ENCODE peak calls at places on chromosomes 6 and 20, in five cellular contexts. One of them, this sample, is unnamed.

GRCh38 chr6:23306251-23306950 is 737.0 kb downstream of the HDGFL1 start:
- DNase-seq in GF-D8: no peak
- DNase-seq in T-helper 2 cell: no peak
- DNase-seq in RWPE1: no peak
- DNase-seq in GM20000: no peak
- DNase-seq in this sample: no peak

GRCh38 chr6:169241688-169242350 is 11.8 kb downstream of the THBS2 start:
- DNase-seq in GF-D8: no peak
- DNase-seq in T-helper 2 cell: no peak
- DNase-seq in RWPE1: no peak
- DNase-seq in GM20000: no peak
- DNase-seq in this sample: no peak

GRCh38 chr6:149750136-149750609 is 632 bp downstream of the PCMT1 start:
- DNase-seq in GF-D8: peak; percentile 34
- DNase-seq in T-helper 2 cell: peak; percentile 30
- DNase-seq in RWPE1: peak; percentile 60
- DNase-seq in GM20000: peak; percentile 63
- DNase-seq in this sample: peak; percentile 58

GRCh38 chr6:11011787-11012234 is 32.3 kb downstream of the ELOVL2 start:
- DNase-seq in GF-D8: no peak
- DNase-seq in T-helper 2 cell: no peak
- DNase-seq in RWPE1: peak; percentile 59
- DNase-seq in GM20000: no peak
- DNase-seq in this sample: no peak

GRCh38 chr6:146026873-146027272 is 2.0 kb upstream of the GRM1 start:
- DNase-seq in GF-D8: no peak
- DNase-seq in T-helper 2 cell: no peak
- DNase-seq in RWPE1: no peak
- DNase-seq in GM20000: no peak
- DNase-seq in this sample: no peak

GRCh38 chr6:142728367-142728766 is 216.6 kb downstream of the HIVEP2 start:
- DNase-seq in GF-D8: no peak
- DNase-seq in T-helper 2 cell: no peak
- DNase-seq in RWPE1: no peak
- DNase-seq in GM20000: no peak
- DNase-seq in this sample: peak; percentile 13

GRCh38 chr6:169101981-169102380 is 151.7 kb downstream of the THBS2 start:
- DNase-seq in GF-D8: no peak
- DNase-seq in T-helper 2 cell: no peak
- DNase-seq in RWPE1: no peak
- DNase-seq in GM20000: no peak
- DNase-seq in this sample: no peak

GRCh38 chr6:137602311-137602710 is 108.1 kb upstream of the OLIG3 start:
- DNase-seq in GF-D8: no peak
- DNase-seq in T-helper 2 cell: no peak
- DNase-seq in RWPE1: no peak
- DNase-seq in GM20000: no peak
- DNase-seq in this sample: no peak

GRCh38 chr6:90048191-90048969 is 154.1 kb downstream of the GJA10 start:
- DNase-seq in GF-D8: no peak
- DNase-seq in T-helper 2 cell: no peak
- DNase-seq in RWPE1: no peak
- DNase-seq in GM20000: no peak
- DNase-seq in this sample: no peak

GRCh38 chr6:14444296-14444993 is 326.9 kb downstream of the CD83 start:
- DNase-seq in GF-D8: no peak
- DNase-seq in T-helper 2 cell: no peak
- DNase-seq in RWPE1: no peak
- DNase-seq in GM20000: no peak
- DNase-seq in this sample: no peak

GRCh38 chr6:43334466-43335095 is 26.0 kb upstream of the CRIP3 start:
- DNase-seq in GF-D8: peak; percentile 3
- DNase-seq in T-helper 2 cell: no peak
- DNase-seq in RWPE1: peak; percentile 58
- DNase-seq in GM20000: no peak
- DNase-seq in this sample: peak; percentile 36

GRCh38 chr6:168007592-168008338 is 10.3 kb downstream of the KIF25 start:
- DNase-seq in GF-D8: peak; percentile 31
- DNase-seq in T-helper 2 cell: no peak
- DNase-seq in RWPE1: peak; percentile 84
- DNase-seq in GM20000: no peak
- DNase-seq in this sample: no peak

GRCh38 chr6:90369024-90369519 is 72.4 kb upstream of the BACH2 start:
- DNase-seq in GF-D8: no peak
- DNase-seq in T-helper 2 cell: no peak
- DNase-seq in RWPE1: peak; percentile 92
- DNase-seq in GM20000: peak; percentile 78
- DNase-seq in this sample: no peak

GRCh38 chr6:14921170-14921569 is 324.7 kb upstream of the JARID2 start:
- DNase-seq in GF-D8: peak; percentile 34
- DNase-seq in T-helper 2 cell: no peak
- DNase-seq in RWPE1: no peak
- DNase-seq in GM20000: no peak
- DNase-seq in this sample: no peak

GRCh38 chr6:7138111-7138510 is 30.4 kb downstream of the RREB1 start:
- DNase-seq in GF-D8: no peak
- DNase-seq in T-helper 2 cell: no peak
- DNase-seq in RWPE1: no peak
- DNase-seq in GM20000: no peak
- DNase-seq in this sample: no peak

GRCh38 chr20:872855-873520 is 39.5 kb downstream of the FAM110A start:
- DNase-seq in GF-D8: no peak
- DNase-seq in T-helper 2 cell: no peak
- DNase-seq in RWPE1: no peak
- DNase-seq in GM20000: no peak
- DNase-seq in this sample: no peak

GRCh38 chr6:88561974-88562736 is 396.0 kb upstream of the CNR1 start:
- DNase-seq in GF-D8: no peak
- DNase-seq in T-helper 2 cell: no peak
- DNase-seq in RWPE1: no peak
- DNase-seq in GM20000: no peak
- DNase-seq in this sample: no peak

GRCh38 chr20:47335251-47336012 is 21.1 kb downstream of the ZMYND8 start:
- DNase-seq in GF-D8: no peak
- DNase-seq in T-helper 2 cell: no peak
- DNase-seq in RWPE1: no peak
- DNase-seq in GM20000: no peak
- DNase-seq in this sample: no peak

This sample was measured in NCI-H2081.